ENCODE peak calls at places on chromosomes 6 and 20, in five cellular contexts. One of them, this sample, is unnamed.

GRCh38 chr20:8271727-8272126 is 139.7 kb downstream of the PLCB1 start:
- DNase-seq in PC-9: no peak
- DNase-seq in HCT116: no peak
- DNase-seq in endothelial cell of umbilical vein: no peak
- DNase-seq in mammary epithelial cell: no peak
- DNase-seq in this sample: no peak

GRCh38 chr6:170554888-170555137 is 644 bp downstream of the TBP start:
- DNase-seq in PC-9: no peak
- DNase-seq in HCT116: no peak
- DNase-seq in endothelial cell of umbilical vein: no peak
- DNase-seq in mammary epithelial cell: no peak
- DNase-seq in this sample: no peak

GRCh38 chr20:60250251-60250650 is 292.0 kb downstream of the CDH26 start:
- DNase-seq in PC-9: no peak
- DNase-seq in HCT116: no peak
- DNase-seq in endothelial cell of umbilical vein: no peak
- DNase-seq in mammary epithelial cell: no peak
- DNase-seq in this sample: no peak

GRCh38 chr6:47579040-47579439 is 101.5 kb downstream of the CD2AP start:
- DNase-seq in PC-9: no peak
- DNase-seq in HCT116: no peak
- DNase-seq in endothelial cell of umbilical vein: no peak
- DNase-seq in mammary epithelial cell: no peak
- DNase-seq in this sample: no peak

GRCh38 chr6:148776321-148776966 is 29.6 kb downstream of the UST start:
- DNase-seq in PC-9: no peak
- DNase-seq in HCT116: no peak
- DNase-seq in endothelial cell of umbilical vein: no peak
- DNase-seq in mammary epithelial cell: peak; percentile 84
- DNase-seq in this sample: no peak

GRCh38 chr6:105167987-105168386 is 11.8 kb downstream of the POPDC3 start:
- DNase-seq in PC-9: no peak
- DNase-seq in HCT116: no peak
- DNase-seq in endothelial cell of umbilical vein: no peak
- DNase-seq in mammary epithelial cell: no peak
- DNase-seq in this sample: no peak

GRCh38 chr20:51460163-51460562 is 82.4 kb downstream of the NFATC2 start:
- DNase-seq in PC-9: no peak
- DNase-seq in HCT116: no peak
- DNase-seq in endothelial cell of umbilical vein: no peak
- DNase-seq in mammary epithelial cell: no peak
- DNase-seq in this sample: no peak

GRCh38 chr6:31971279-31971992 is 502 bp downstream of the DXO start:
- DNase-seq in PC-9: no peak
- DNase-seq in HCT116: no peak
- DNase-seq in endothelial cell of umbilical vein: no peak
- DNase-seq in mammary epithelial cell: no peak
- DNase-seq in this sample: no peak

GRCh38 chr6:49646130-49646824 is 9.6 kb upstream of the RHAG start:
- DNase-seq in PC-9: no peak
- DNase-seq in HCT116: no peak
- DNase-seq in endothelial cell of umbilical vein: no peak
- DNase-seq in mammary epithelial cell: no peak
- DNase-seq in this sample: no peak

GRCh38 chr6:81969814-81970213 is 217.3 kb upstream of the TENT5A start:
- DNase-seq in PC-9: no peak
- DNase-seq in HCT116: no peak
- DNase-seq in endothelial cell of umbilical vein: no peak
- DNase-seq in mammary epithelial cell: no peak
- DNase-seq in this sample: no peak

GRCh38 chr6:145669627-145670034 is 65.7 kb downstream of the EPM2A start:
- DNase-seq in PC-9: no peak
- DNase-seq in HCT116: no peak
- DNase-seq in endothelial cell of umbilical vein: peak; percentile 69
- DNase-seq in mammary epithelial cell: peak; percentile 19
- DNase-seq in this sample: no peak

GRCh38 chr6:53220605-53221004 is 72.0 kb upstream of the GCM1 start:
- DNase-seq in PC-9: no peak
- DNase-seq in HCT116: no peak
- DNase-seq in endothelial cell of umbilical vein: no peak
- DNase-seq in mammary epithelial cell: no peak
- DNase-seq in this sample: no peak

GRCh38 chr6:44021628-44022295 is 105.5 kb downstream of the MRPL14 start:
- DNase-seq in PC-9: no peak
- DNase-seq in HCT116: no peak
- DNase-seq in endothelial cell of umbilical vein: no peak
- DNase-seq in mammary epithelial cell: no peak
- DNase-seq in this sample: no peak

GRCh38 chr6:87277123-87277522 is 45.3 kb upstream of the SMIM8 start:
- DNase-seq in PC-9: no peak
- DNase-seq in HCT116: no peak
- DNase-seq in endothelial cell of umbilical vein: peak; percentile 23
- DNase-seq in mammary epithelial cell: peak; percentile 23
- DNase-seq in this sample: no peak

GRCh38 chr6:39684790-39685485 is 40.3 kb downstream of the KIF6 start:
- DNase-seq in PC-9: peak; percentile 37
- DNase-seq in HCT116: no peak
- DNase-seq in endothelial cell of umbilical vein: no peak
- DNase-seq in mammary epithelial cell: no peak
- DNase-seq in this sample: no peak

GRCh38 chr6:41573268-41573667 is 27.1 kb downstream of the FOXP4 start:
- DNase-seq in PC-9: no peak
- DNase-seq in HCT116: no peak
- DNase-seq in endothelial cell of umbilical vein: no peak
- DNase-seq in mammary epithelial cell: no peak
- DNase-seq in this sample: no peak

GRCh38 chr20:63966172-63966943 is 3.4 kb downstream of the ZNF512B start:
- DNase-seq in PC-9: no peak
- DNase-seq in HCT116: no peak
- DNase-seq in endothelial cell of umbilical vein: no peak
- DNase-seq in mammary epithelial cell: no peak
- DNase-seq in this sample: no peak

GRCh38 chr20:44019638-44020335 is 105.1 kb downstream of the TOX2 start:
- DNase-seq in PC-9: no peak
- DNase-seq in HCT116: no peak
- DNase-seq in endothelial cell of umbilical vein: peak; percentile 33
- DNase-seq in mammary epithelial cell: no peak
- DNase-seq in this sample: no peak

GRCh38 chr6:111722220-111722731 is 116.6 kb upstream of the TRAF3IP2 start:
- DNase-seq in PC-9: peak; percentile 44
- DNase-seq in HCT116: no peak
- DNase-seq in endothelial cell of umbilical vein: no peak
- DNase-seq in mammary epithelial cell: peak; percentile 10
- DNase-seq in this sample: no peak

GRCh38 chr6:79453558-79454042 is 83.6 kb downstream of the LCA5 start:
- DNase-seq in PC-9: peak; percentile 74
- DNase-seq in HCT116: no peak
- DNase-seq in endothelial cell of umbilical vein: no peak
- DNase-seq in mammary epithelial cell: peak; percentile 93
- DNase-seq in this sample: no peak

GRCh38 chr6:35691027-35691824 is 2.5 kb upstream of the FKBP5 start:
- DNase-seq in PC-9: no peak
- DNase-seq in HCT116: no peak
- DNase-seq in endothelial cell of umbilical vein: no peak
- DNase-seq in mammary epithelial cell: peak; percentile 35
- DNase-seq in this sample: peak; percentile 68

GRCh38 chr20:40959325-40960092 is 69.1 kb upstream of the TOP1 start:
- DNase-seq in PC-9: no peak
- DNase-seq in HCT116: no peak
- DNase-seq in endothelial cell of umbilical vein: no peak
- DNase-seq in mammary epithelial cell: no peak
- DNase-seq in this sample: no peak

GRCh38 chr6:20699402-20699801 is 165.1 kb downstream of the CDKAL1 start:
- DNase-seq in PC-9: no peak
- DNase-seq in HCT116: no peak
- DNase-seq in endothelial cell of umbilical vein: no peak
- DNase-seq in mammary epithelial cell: no peak
- DNase-seq in this sample: no peak

GRCh38 chr20:51134405-51134804 is 111.5 kb upstream of the KCNG1 start:
- DNase-seq in PC-9: no peak
- DNase-seq in HCT116: no peak
- DNase-seq in endothelial cell of umbilical vein: no peak
- DNase-seq in mammary epithelial cell: no peak
- DNase-seq in this sample: no peak

GRCh38 chr6:35449287-35449881 is 2.8 kb upstream of the FANCE start:
- DNase-seq in PC-9: peak; percentile 68
- DNase-seq in HCT116: no peak
- DNase-seq in endothelial cell of umbilical vein: peak; percentile 62
- DNase-seq in mammary epithelial cell: peak; percentile 57
- DNase-seq in this sample: peak; percentile 89

GRCh38 chr6:34223381-34223963 is 13.2 kb upstream of the HMGA1 start:
- DNase-seq in PC-9: no peak
- DNase-seq in HCT116: no peak
- DNase-seq in endothelial cell of umbilical vein: no peak
- DNase-seq in mammary epithelial cell: no peak
- DNase-seq in this sample: peak; percentile 64

GRCh38 chr6:67885081-67886033 is 749.7 kb upstream of the ADGRB3 start:
- DNase-seq in PC-9: no peak
- DNase-seq in HCT116: no peak
- DNase-seq in endothelial cell of umbilical vein: no peak
- DNase-seq in mammary epithelial cell: no peak
- DNase-seq in this sample: no peak

GRCh38 chr6:94401311-94401710 is 982.0 kb upstream of the EPHA7 start:
- DNase-seq in PC-9: no peak
- DNase-seq in HCT116: no peak
- DNase-seq in endothelial cell of umbilical vein: no peak
- DNase-seq in mammary epithelial cell: no peak
- DNase-seq in this sample: no peak
- TF ChIP-seq EZH2 in PC-9: no peak
- TF ChIP-seq EZH2 in HCT116: no peak
- TF ChIP-seq EZH2 in endothelial cell of umbilical vein: no peak
- TF ChIP-seq EZH2 in mammary epithelial cell: no peak
- TF ChIP-seq EZH2 in this sample: no peak

DNA sequence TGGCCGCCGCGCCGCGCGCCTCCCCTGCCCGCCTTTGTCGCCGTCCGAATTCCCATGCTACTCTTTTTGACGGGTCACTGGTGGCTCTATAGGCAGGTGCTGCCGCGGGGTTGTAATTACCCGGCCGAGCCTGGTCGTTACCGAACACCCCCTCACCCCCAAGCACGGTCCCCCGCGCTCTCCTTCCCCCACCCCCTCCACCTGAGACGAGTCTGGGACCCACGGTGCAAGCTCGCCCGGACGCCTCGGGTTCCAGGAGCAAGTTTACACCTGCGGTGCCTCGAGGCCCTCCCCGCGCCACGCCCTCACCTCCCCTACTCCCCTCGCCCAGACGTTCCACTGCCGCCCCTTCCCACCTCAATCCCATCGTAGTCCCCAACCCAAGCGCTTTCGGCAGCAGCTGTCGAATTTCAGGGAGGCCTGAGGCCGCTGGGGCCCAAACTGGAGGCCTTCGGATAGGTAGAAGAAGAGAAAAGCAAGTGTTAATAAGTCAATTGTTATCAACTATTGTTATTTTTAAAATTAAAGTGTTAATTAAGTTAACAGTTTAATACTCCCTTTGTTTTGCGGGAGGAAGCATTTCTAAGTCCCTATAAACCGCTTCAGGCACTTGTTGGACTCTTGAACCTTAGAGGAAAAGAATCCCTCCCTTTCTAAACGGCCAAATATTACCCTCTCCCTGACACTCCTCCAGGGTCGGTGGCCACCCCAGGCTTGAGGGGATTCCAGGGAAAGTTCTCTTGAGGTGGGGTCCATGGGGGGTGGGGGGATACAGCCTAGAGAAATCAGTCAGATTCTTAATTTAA is 4.2 kb downstream of the NR2E1 start:
- DNase-seq in PC-9: no peak
- DNase-seq in HCT116: no peak
- DNase-seq in endothelial cell of umbilical vein: no peak
- DNase-seq in mammary epithelial cell: no peak
- DNase-seq in this sample: no peak
- H3K9me3 ChIP-seq in PC-9: no peaks in the 10 kb centered on the region
- H3K9me3 ChIP-seq in HCT116: no peaks in the 10 kb centered on the region
- H3K9me3 ChIP-seq in endothelial cell of umbilical vein: no peaks in the 10 kb centered on the region
- H3K9me3 ChIP-seq in mammary epithelial cell: no peaks in the 10 kb centered on the region
- H3K9me3 ChIP-seq in this sample: no peaks in the 10 kb centered on the region

GRCh38 chr6:24961852-24962251 is 26.1 kb upstream of the RIPOR2 start:
- DNase-seq in PC-9: no peak
- DNase-seq in HCT116: no peak
- DNase-seq in endothelial cell of umbilical vein: no peak
- DNase-seq in mammary epithelial cell: no peak
- DNase-seq in this sample: no peak
- H4K20me1 ChIP-seq in PC-9: no peaks in the 10 kb centered on the region
- H4K20me1 ChIP-seq in HCT116: no peaks in the 10 kb centered on the region
- H4K20me1 ChIP-seq in endothelial cell of umbilical vein: no peaks in the 10 kb centered on the region
- H4K20me1 ChIP-seq in mammary epithelial cell: no peaks in the 10 kb centered on the region
- H4K20me1 ChIP-seq in this sample: no peaks in the 10 kb centered on the region

DNA sequence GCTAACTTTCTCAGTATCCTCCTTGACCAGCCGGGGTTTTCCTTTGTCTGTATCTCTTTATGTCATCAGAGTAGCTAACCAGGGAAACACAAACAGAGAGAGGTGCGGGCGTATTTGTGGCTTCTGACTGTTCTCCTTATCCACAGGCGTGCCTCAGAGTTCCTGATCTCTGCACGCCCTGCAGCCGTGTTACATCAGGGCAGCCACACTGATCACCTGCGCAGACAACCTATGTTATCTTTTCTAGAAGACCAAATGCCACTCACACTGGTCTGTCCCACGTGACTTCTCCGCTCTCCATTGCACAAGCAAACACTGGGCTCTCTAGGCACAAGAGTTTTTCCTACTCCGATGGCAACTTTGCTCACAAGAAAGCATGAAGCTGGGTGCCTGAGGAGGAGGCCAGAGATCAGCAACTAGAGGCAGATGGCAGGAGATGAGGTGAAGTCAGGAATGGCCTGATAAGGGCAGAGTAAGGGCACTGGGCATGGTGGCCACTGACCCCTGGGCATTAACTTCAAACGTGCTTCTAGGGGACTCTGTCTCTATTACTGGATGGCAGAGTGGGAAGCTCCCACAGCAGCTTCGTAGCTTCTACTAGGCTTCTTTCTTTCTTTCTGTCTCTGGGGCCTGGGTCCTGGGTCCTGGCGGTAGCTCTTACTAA is 4.5 kb downstream of the PDE10A start:
- DNase-seq in PC-9: no peak
- DNase-seq in HCT116: no peak
- DNase-seq in endothelial cell of umbilical vein: no peak
- DNase-seq in mammary epithelial cell: no peak
- DNase-seq in this sample: peak; percentile 58
- TF ChIP-seq EZH2 in PC-9: no peak
- TF ChIP-seq EZH2 in HCT116: no peak
- TF ChIP-seq EZH2 in endothelial cell of umbilical vein: no peak
- TF ChIP-seq EZH2 in mammary epithelial cell: no peak
- TF ChIP-seq EZH2 in this sample: no peak